ENCODE peak calls at places on chromosomes 11 and 22, in four cellular contexts. One of them, this sample, is unnamed.

GRCh38 chr22:27110985-27111451 is 453.6 kb downstream of the MIAT start:
- DNase-seq in sigmoid colon: no peak
- DNase-seq in tibial artery: peak
- DNase-seq in brain microvascular endothelial cell: peak
- DNase-seq in this sample: no peak

GRCh38 chr11:112394304-112394703 is 133.6 kb upstream of the PLET1 start:
- DNase-seq in brain microvascular endothelial cell: no peak
- DNase-seq in tibial artery: no peak
- DNase-seq in sigmoid colon: no peak
- DNase-seq in this sample: no peak

GRCh38 chr11:67615455-67616430 is 9.0 kb downstream of the NDUFV1 start:
- DNase-seq in brain microvascular endothelial cell: no peak
- DNase-seq in tibial artery: no peak
- DNase-seq in sigmoid colon: no peak
- DNase-seq in this sample: no peak

GRCh38 chr11:121829159-121829643 is 286.8 kb downstream of the BLID start:
- DNase-seq in sigmoid colon: no peak
- DNase-seq in brain microvascular endothelial cell: peak
- DNase-seq in tibial artery: peak
- DNase-seq in this sample: peak

GRCh38 chr22:19177164-19178064 is 1.1 kb downstream of the SLC25A1 start:
- DNase-seq in sigmoid colon: peak
- DNase-seq in tibial artery: no peak
- DNase-seq in brain microvascular endothelial cell: no peak
- DNase-seq in this sample: no peak

GRCh38 chr11:9957072-9957471 is 293.2 kb downstream of the SWAP70 start:
- DNase-seq in sigmoid colon: no peak
- DNase-seq in brain microvascular endothelial cell: no peak
- DNase-seq in tibial artery: no peak
- DNase-seq in this sample: no peak

GRCh38 chr11:8732748-8733241 is 50.2 kb downstream of the RPL27A start:
- DNase-seq in sigmoid colon: peak
- DNase-seq in tibial artery: peak
- DNase-seq in brain microvascular endothelial cell: peak
- DNase-seq in this sample: no peak

GRCh38 chr11:68025047-68025446 is 5.4 kb upstream of the NDUFS8 start:
- DNase-seq in tibial artery: no peak
- DNase-seq in brain microvascular endothelial cell: no peak
- DNase-seq in sigmoid colon: no peak
- DNase-seq in this sample: no peak

GRCh38 chr11:130817608-130817944 is 98.7 kb downstream of the SNX19 start:
- DNase-seq in sigmoid colon: no peak
- DNase-seq in tibial artery: no peak
- DNase-seq in brain microvascular endothelial cell: peak
- DNase-seq in this sample: no peak

GRCh38 chr11:32090774-32091370 is at the start of gene RCN1:
- DNase-seq in sigmoid colon: peak
- DNase-seq in brain microvascular endothelial cell: peak
- DNase-seq in tibial artery: peak
- DNase-seq in this sample: peak

GRCh38 chr22:29689872-29690213 is 30.0 kb upstream of the CABP7 start:
- DNase-seq in sigmoid colon: no peak
- DNase-seq in brain microvascular endothelial cell: peak
- DNase-seq in tibial artery: no peak
- DNase-seq in this sample: peak

GRCh38 chr11:5596611-5597201 is at the start of gene TRIM6:
- DNase-seq in sigmoid colon: peak
- DNase-seq in tibial artery: peak
- DNase-seq in brain microvascular endothelial cell: peak
- DNase-seq in this sample: peak

GRCh38 chr11:120012245-120012644 is 125.7 kb downstream of the TRIM29 start:
- DNase-seq in tibial artery: no peak
- DNase-seq in brain microvascular endothelial cell: no peak
- DNase-seq in sigmoid colon: no peak
- DNase-seq in this sample: no peak

GRCh38 chr11:124882339-124883071 is 15.2 kb downstream of the ROBO4 start:
- DNase-seq in tibial artery: peak
- DNase-seq in sigmoid colon: no peak
- DNase-seq in brain microvascular endothelial cell: peak
- DNase-seq in this sample: no peak

GRCh38 chr22:38766076-38766777 is 10.4 kb upstream of the SUN2 start:
- DNase-seq in brain microvascular endothelial cell: peak
- DNase-seq in tibial artery: no peak
- DNase-seq in sigmoid colon: peak
- DNase-seq in this sample: peak

GRCh38 chr11:17528906-17529813 is 15.1 kb downstream of the USH1C start:
- DNase-seq in sigmoid colon: no peak
- DNase-seq in tibial artery: no peak
- DNase-seq in brain microvascular endothelial cell: no peak
- DNase-seq in this sample: no peak

GRCh38 chr11:120608760-120609211 is 97.2 kb downstream of the GRIK4 start:
- DNase-seq in tibial artery: no peak
- DNase-seq in brain microvascular endothelial cell: no peak
- DNase-seq in sigmoid colon: no peak
- DNase-seq in this sample: peak

GRCh38 chr11:65849366-65849765 is 8.6 kb downstream of the CFL1 start:
- DNase-seq in tibial artery: no peak
- DNase-seq in sigmoid colon: no peak
- DNase-seq in brain microvascular endothelial cell: no peak
- DNase-seq in this sample: no peak

GRCh38 chr22:36197601-36198146 is 3.9 kb downstream of the APOL4 start:
- DNase-seq in sigmoid colon: no peak
- DNase-seq in tibial artery: no peak
- DNase-seq in brain microvascular endothelial cell: no peak
- DNase-seq in this sample: peak

GRCh38 chr11:75589933-75590332 is 27.9 kb downstream of the SERPINH1 start:
- DNase-seq in sigmoid colon: no peak
- DNase-seq in brain microvascular endothelial cell: no peak
- DNase-seq in tibial artery: no peak
- DNase-seq in this sample: no peak

GRCh38 chr11:84164722-84165121 is 878.6 kb upstream of the CCDC90B start:
- DNase-seq in brain microvascular endothelial cell: no peak
- DNase-seq in tibial artery: no peak
- DNase-seq in sigmoid colon: no peak
- DNase-seq in this sample: no peak

GRCh38 chr11:20715464-20715863 is 46.1 kb downstream of the NELL1 start:
- DNase-seq in tibial artery: no peak
- DNase-seq in sigmoid colon: no peak
- DNase-seq in brain microvascular endothelial cell: no peak
- DNase-seq in this sample: no peak

GRCh38 chr11:18455686-18456372 is at the start of gene LDHAL6A:
- DNase-seq in brain microvascular endothelial cell: no peak
- DNase-seq in tibial artery: no peak
- DNase-seq in sigmoid colon: no peak
- DNase-seq in this sample: no peak

GRCh38 chr11:100929377-100929776 is 200.2 kb downstream of the PGR start:
- DNase-seq in sigmoid colon: no peak
- DNase-seq in tibial artery: no peak
- DNase-seq in brain microvascular endothelial cell: peak
- DNase-seq in this sample: no peak

GRCh38 chr11:20315800-20316199 is 47.7 kb upstream of the HTATIP2 start:
- DNase-seq in tibial artery: no peak
- DNase-seq in sigmoid colon: no peak
- DNase-seq in brain microvascular endothelial cell: no peak
- DNase-seq in this sample: no peak

GRCh38 chr11:56404393-56404792 is 8.1 kb upstream of the OR5AL1 start:
- DNase-seq in brain microvascular endothelial cell: no peak
- DNase-seq in sigmoid colon: no peak
- DNase-seq in tibial artery: no peak
- DNase-seq in this sample: no peak

GRCh38 chr22:40383905-40384304 is 13.5 kb downstream of the SGSM3 start:
- DNase-seq in tibial artery: no peak
- DNase-seq in brain microvascular endothelial cell: peak
- DNase-seq in sigmoid colon: no peak
- DNase-seq in this sample: no peak

GRCh38 chr11:84564180-84564866 is 1062.8 kb downstream of the DLG2 start:
- DNase-seq in tibial artery: no peak
- DNase-seq in brain microvascular endothelial cell: peak
- DNase-seq in sigmoid colon: no peak
- DNase-seq in this sample: peak

GRCh38 chr22:42272431-42273004 is 2.1 kb upstream of the TCF20 start:
- DNase-seq in brain microvascular endothelial cell: no peak
- DNase-seq in sigmoid colon: peak
- DNase-seq in tibial artery: no peak
- DNase-seq in this sample: no peak

GRCh38 chr11:60377737-60378136 is 595 bp upstream of the MS4A7 start:
- DNase-seq in brain microvascular endothelial cell: no peak
- DNase-seq in tibial artery: peak
- DNase-seq in sigmoid colon: peak
- DNase-seq in this sample: peak

GRCh38 chr22:43435851-43436535 is 24.2 kb downstream of the MPPED1 start:
- DNase-seq in brain microvascular endothelial cell: no peak
- DNase-seq in tibial artery: peak
- DNase-seq in sigmoid colon: no peak
- DNase-seq in this sample: no peak

GRCh38 chr11:123233978-123234340 is 38.9 kb upstream of the CLMP start:
- DNase-seq in brain microvascular endothelial cell: no peak
- DNase-seq in tibial artery: no peak
- DNase-seq in sigmoid colon: no peak
- DNase-seq in this sample: no peak

GRCh38 chr11:78961186-78961782 is 386.6 kb upstream of the NARS2 start:
- DNase-seq in tibial artery: no peak
- DNase-seq in brain microvascular endothelial cell: no peak
- DNase-seq in sigmoid colon: no peak
- DNase-seq in this sample: no peak

GRCh38 chr11:123188508-123189165 is 6.4 kb downstream of the CLMP start:
- DNase-seq in sigmoid colon: no peak
- DNase-seq in tibial artery: no peak
- DNase-seq in brain microvascular endothelial cell: peak
- DNase-seq in this sample: no peak

DNA sequence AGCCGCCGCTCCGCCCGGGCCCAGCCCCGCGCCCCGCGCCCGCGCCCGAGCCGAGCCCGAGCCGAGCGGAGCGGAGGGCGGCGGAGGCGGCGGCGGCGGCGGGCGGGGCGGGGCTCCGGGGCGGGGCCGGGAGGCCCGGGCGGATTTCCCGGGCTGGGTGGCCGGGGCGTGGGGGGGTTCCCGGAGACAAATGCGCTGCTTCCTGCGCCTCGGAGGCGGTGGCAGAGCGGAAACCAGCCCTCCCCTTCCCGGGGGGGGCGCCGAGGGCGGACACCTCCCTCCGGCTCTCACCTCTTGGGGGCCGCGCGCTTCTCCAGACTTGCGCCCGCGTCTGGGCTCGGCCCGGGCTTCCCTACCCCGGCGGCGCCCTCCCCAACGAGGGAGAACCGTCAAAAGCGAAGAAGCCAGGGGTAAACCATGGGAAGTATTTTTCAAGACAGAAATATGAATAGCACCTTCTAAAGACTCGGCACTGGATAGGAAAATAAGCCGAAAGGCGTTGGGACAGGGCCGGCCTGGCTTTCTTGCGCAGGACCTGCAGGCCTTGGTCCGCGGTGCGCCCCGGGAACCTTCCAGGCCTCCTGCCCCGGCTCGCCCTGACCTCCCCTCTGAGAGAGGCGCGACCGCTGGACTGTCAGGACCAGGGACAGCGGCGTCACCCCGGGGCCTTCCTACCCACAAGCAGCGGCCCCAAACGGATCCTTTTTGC is at the start of gene MAPK11:
- DNase-seq in sigmoid colon: no peak
- DNase-seq in tibial artery: peak
- DNase-seq in brain microvascular endothelial cell: peak
- DNase-seq in this sample: peak
- H3K4me3 ChIP-seq in sigmoid colon: peak
- H3K4me3 ChIP-seq in tibial artery: peak
- H3K4me3 ChIP-seq in brain microvascular endothelial cell: peak
- H3K4me3 ChIP-seq in this sample: peak

GRCh38 chr11:13668957-13669521 is 571 bp downstream of the FAR1 start:
- DNase-seq in sigmoid colon: peak
- DNase-seq in brain microvascular endothelial cell: no peak
- DNase-seq in tibial artery: no peak
- DNase-seq in this sample: no peak

GRCh38 chr11:13666708-13667107 is 1.8 kb upstream of the FAR1 start:
- DNase-seq in sigmoid colon: no peak
- DNase-seq in tibial artery: no peak
- DNase-seq in brain microvascular endothelial cell: no peak
- DNase-seq in this sample: no peak

GRCh38 chr11:13668102-13668956 is at the start of gene FAR1:
- DNase-seq in brain microvascular endothelial cell: peak
- DNase-seq in tibial artery: peak
- DNase-seq in sigmoid colon: peak
- DNase-seq in this sample: peak

GRCh38 chr11:13667795-13668101 is 720 bp upstream of the FAR1 start:
- DNase-seq in sigmoid colon: no peak
- DNase-seq in brain microvascular endothelial cell: no peak
- DNase-seq in tibial artery: no peak
- DNase-seq in this sample: no peak

GRCh38 chr11:13667245-13667644 is 1.2 kb upstream of the FAR1 start:
- DNase-seq in tibial artery: no peak
- DNase-seq in sigmoid colon: no peak
- DNase-seq in brain microvascular endothelial cell: no peak
- DNase-seq in this sample: no peak
- H3K4me3 ChIP-seq in tibial artery: peak
- H3K4me3 ChIP-seq in sigmoid colon: peak
- H3K4me3 ChIP-seq in brain microvascular endothelial cell: peak
- H3K4me3 ChIP-seq in this sample: no peak

GRCh38 chr11:33747969-33748368 is 11.7 kb upstream of the CD59 start:
- DNase-seq in brain microvascular endothelial cell: no peak
- DNase-seq in sigmoid colon: no peak
- DNase-seq in tibial artery: no peak
- DNase-seq in this sample: no peak

GRCh38 chr11:33751878-33752277 is 15.7 kb upstream of the CD59 start:
- DNase-seq in brain microvascular endothelial cell: no peak
- DNase-seq in sigmoid colon: no peak
- DNase-seq in tibial artery: no peak
- DNase-seq in this sample: no peak

GRCh38 chr11:33753304-33753703 is 17.1 kb upstream of the CD59 start:
- DNase-seq in sigmoid colon: no peak
- DNase-seq in brain microvascular endothelial cell: peak
- DNase-seq in tibial artery: no peak
- DNase-seq in this sample: no peak
- H3K4me3 ChIP-seq in sigmoid colon: no peak
- H3K4me3 ChIP-seq in brain microvascular endothelial cell: no peak
- H3K4me3 ChIP-seq in tibial artery: no peak
- H3K4me3 ChIP-seq in this sample: no peak

DNA sequence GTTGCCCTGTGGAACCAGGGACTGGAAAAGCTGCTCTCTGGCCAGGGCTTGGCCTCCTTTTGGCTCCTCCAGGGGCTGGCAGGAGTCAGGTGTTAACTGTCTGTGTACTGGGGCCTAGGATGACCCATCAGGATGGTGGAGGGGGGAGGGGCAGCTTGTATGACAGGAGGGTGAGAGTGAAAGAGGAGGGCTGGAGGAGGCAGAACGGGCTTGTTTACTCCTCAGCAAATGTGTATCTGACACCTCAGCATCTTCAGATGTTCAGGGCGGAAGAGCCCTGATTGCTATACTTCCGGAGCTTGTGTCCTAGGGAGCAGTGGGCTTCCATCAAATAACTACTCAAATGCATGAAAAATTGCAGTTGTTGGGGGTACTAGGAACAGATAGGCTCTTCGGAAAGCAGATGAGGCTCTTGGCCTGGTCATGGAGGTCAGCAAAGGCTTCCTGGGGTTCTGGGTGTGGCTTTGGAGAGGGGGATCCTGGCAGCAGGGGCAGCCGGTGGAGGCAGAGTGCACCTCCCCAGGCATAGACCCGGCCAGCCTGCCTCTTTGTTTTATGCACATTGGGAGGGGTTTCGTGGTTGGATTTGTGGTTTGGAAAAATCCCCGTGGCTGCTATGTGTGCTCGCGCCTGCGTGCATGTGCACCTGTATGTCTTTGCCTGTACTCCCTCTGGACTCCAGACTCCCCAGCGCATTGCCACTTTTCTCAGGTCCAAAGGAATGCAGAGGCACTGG is 31.2 kb downstream of the CD82 start:
- DNase-seq in sigmoid colon: no peak
- DNase-seq in tibial artery: no peak
- DNase-seq in brain microvascular endothelial cell: no peak
- DNase-seq in this sample: no peak
- H3K4me3 ChIP-seq in sigmoid colon: no peak
- H3K4me3 ChIP-seq in tibial artery: no peak
- H3K4me3 ChIP-seq in brain microvascular endothelial cell: no peak
- H3K4me3 ChIP-seq in this sample: no peak